ENCODE peak calls at places on chromosomes 3 and 15, in ten cellular contexts. One of them, this sample, is unnamed.

GRCh38 chr3:105473521-105474223 is 107.0 kb downstream of the ALCAM start:
- DNase-seq in stimulated activated CD8-positive, alpha-beta memory T cell treated with anti-CD3 and anti-CD28 coated beads, Interleukin-15, amount 100 ng/mL, for 24 hours: no peak
- DNase-seq in heart right ventricle: no peak
- DNase-seq in AG09319: peak
- DNase-seq in midbrain: peak
- DNase-seq in sigmoid colon: no peak
- DNase-seq in ACHN: peak
- DNase-seq in astrocyte of the spinal cord: peak
- DNase-seq in psoas muscle: no peak
- DNase-seq in GM12891: no peak
- DNase-seq in this sample: no peak

GRCh38 chr3:27279153-27279552 is 90.0 kb downstream of the NEK10 start:
- DNase-seq in stimulated activated CD8-positive, alpha-beta memory T cell treated with anti-CD3 and anti-CD28 coated beads, Interleukin-15, amount 100 ng/mL, for 24 hours: no peak
- DNase-seq in heart right ventricle: no peak
- DNase-seq in AG09319: no peak
- DNase-seq in midbrain: peak
- DNase-seq in sigmoid colon: no peak
- DNase-seq in ACHN: no peak
- DNase-seq in astrocyte of the spinal cord: peak
- DNase-seq in psoas muscle: no peak
- DNase-seq in GM12891: no peak
- DNase-seq in this sample: no peak

GRCh38 chr15:85611361-85611760 is 183.4 kb downstream of the KLHL25 start:
- DNase-seq in stimulated activated CD8-positive, alpha-beta memory T cell treated with anti-CD3 and anti-CD28 coated beads, Interleukin-15, amount 100 ng/mL, for 24 hours: no peak
- DNase-seq in heart right ventricle: no peak
- DNase-seq in AG09319: no peak
- DNase-seq in midbrain: no peak
- DNase-seq in sigmoid colon: no peak
- DNase-seq in ACHN: no peak
- DNase-seq in astrocyte of the spinal cord: no peak
- DNase-seq in psoas muscle: no peak
- DNase-seq in GM12891: no peak
- DNase-seq in this sample: no peak

GRCh38 chr15:61621146-61621545 is 392.0 kb upstream of the RORA start:
- DNase-seq in stimulated activated CD8-positive, alpha-beta memory T cell treated with anti-CD3 and anti-CD28 coated beads, Interleukin-15, amount 100 ng/mL, for 24 hours: no peak
- DNase-seq in heart right ventricle: no peak
- DNase-seq in AG09319: no peak
- DNase-seq in midbrain: peak
- DNase-seq in sigmoid colon: no peak
- DNase-seq in ACHN: peak
- DNase-seq in astrocyte of the spinal cord: no peak
- DNase-seq in psoas muscle: peak
- DNase-seq in GM12891: no peak
- DNase-seq in this sample: peak

GRCh38 chr3:52005571-52005986 is 9.9 kb upstream of the RPL29 start:
- DNase-seq in stimulated activated CD8-positive, alpha-beta memory T cell treated with anti-CD3 and anti-CD28 coated beads, Interleukin-15, amount 100 ng/mL, for 24 hours: no peak
- DNase-seq in heart right ventricle: peak
- DNase-seq in AG09319: peak
- DNase-seq in midbrain: no peak
- DNase-seq in sigmoid colon: no peak
- DNase-seq in ACHN: no peak
- DNase-seq in astrocyte of the spinal cord: peak
- DNase-seq in psoas muscle: peak
- DNase-seq in GM12891: no peak
- DNase-seq in this sample: no peak

GRCh38 chr3:16415911-16416310 is 97.6 kb downstream of the RFTN1 start:
- DNase-seq in stimulated activated CD8-positive, alpha-beta memory T cell treated with anti-CD3 and anti-CD28 coated beads, Interleukin-15, amount 100 ng/mL, for 24 hours: no peak
- DNase-seq in heart right ventricle: no peak
- DNase-seq in AG09319: no peak
- DNase-seq in midbrain: no peak
- DNase-seq in sigmoid colon: no peak
- DNase-seq in ACHN: peak
- DNase-seq in astrocyte of the spinal cord: peak
- DNase-seq in psoas muscle: no peak
- DNase-seq in GM12891: no peak
- DNase-seq in this sample: no peak

GRCh38 chr3:73060302-73060723 is 1.1 kb upstream of the EBLN2 start:
- DNase-seq in stimulated activated CD8-positive, alpha-beta memory T cell treated with anti-CD3 and anti-CD28 coated beads, Interleukin-15, amount 100 ng/mL, for 24 hours: no peak
- DNase-seq in heart right ventricle: no peak
- DNase-seq in AG09319: peak
- DNase-seq in midbrain: no peak
- DNase-seq in sigmoid colon: no peak
- DNase-seq in ACHN: no peak
- DNase-seq in astrocyte of the spinal cord: peak
- DNase-seq in psoas muscle: no peak
- DNase-seq in GM12891: no peak
- DNase-seq in this sample: no peak

GRCh38 chr3:5017953-5018531 is 38.8 kb downstream of the BHLHE40 start:
- DNase-seq in stimulated activated CD8-positive, alpha-beta memory T cell treated with anti-CD3 and anti-CD28 coated beads, Interleukin-15, amount 100 ng/mL, for 24 hours: no peak
- DNase-seq in heart right ventricle: peak
- DNase-seq in AG09319: peak
- DNase-seq in midbrain: peak
- DNase-seq in sigmoid colon: peak
- DNase-seq in ACHN: peak
- DNase-seq in astrocyte of the spinal cord: peak
- DNase-seq in psoas muscle: peak
- DNase-seq in GM12891: no peak
- DNase-seq in this sample: no peak

GRCh38 chr3:129599607-129600006 is 6.9 kb downstream of the PLXND1 start:
- DNase-seq in stimulated activated CD8-positive, alpha-beta memory T cell treated with anti-CD3 and anti-CD28 coated beads, Interleukin-15, amount 100 ng/mL, for 24 hours: no peak
- DNase-seq in heart right ventricle: peak
- DNase-seq in AG09319: no peak
- DNase-seq in midbrain: no peak
- DNase-seq in sigmoid colon: peak
- DNase-seq in ACHN: no peak
- DNase-seq in astrocyte of the spinal cord: peak
- DNase-seq in psoas muscle: peak
- DNase-seq in GM12891: no peak
- DNase-seq in this sample: no peak

GRCh38 chr15:49734831-49735508 is 114.1 kb downstream of the DTWD1 start:
- DNase-seq in stimulated activated CD8-positive, alpha-beta memory T cell treated with anti-CD3 and anti-CD28 coated beads, Interleukin-15, amount 100 ng/mL, for 24 hours: no peak
- DNase-seq in heart right ventricle: no peak
- DNase-seq in AG09319: no peak
- DNase-seq in midbrain: no peak
- DNase-seq in sigmoid colon: no peak
- DNase-seq in ACHN: no peak
- DNase-seq in astrocyte of the spinal cord: no peak
- DNase-seq in psoas muscle: no peak
- DNase-seq in GM12891: no peak
- DNase-seq in this sample: no peak

GRCh38 chr3:126064627-126065258 is 19.2 kb downstream of the SLC41A3 start:
- DNase-seq in stimulated activated CD8-positive, alpha-beta memory T cell treated with anti-CD3 and anti-CD28 coated beads, Interleukin-15, amount 100 ng/mL, for 24 hours: no peak
- DNase-seq in heart right ventricle: no peak
- DNase-seq in AG09319: no peak
- DNase-seq in midbrain: no peak
- DNase-seq in sigmoid colon: no peak
- DNase-seq in ACHN: no peak
- DNase-seq in astrocyte of the spinal cord: no peak
- DNase-seq in psoas muscle: no peak
- DNase-seq in GM12891: no peak
- DNase-seq in this sample: no peak

GRCh38 chr3:9930804-9931418 is 2.7 kb upstream of the CRELD1 start:
- DNase-seq in stimulated activated CD8-positive, alpha-beta memory T cell treated with anti-CD3 and anti-CD28 coated beads, Interleukin-15, amount 100 ng/mL, for 24 hours: no peak
- DNase-seq in heart right ventricle: no peak
- DNase-seq in AG09319: no peak
- DNase-seq in midbrain: no peak
- DNase-seq in sigmoid colon: no peak
- DNase-seq in ACHN: no peak
- DNase-seq in astrocyte of the spinal cord: no peak
- DNase-seq in psoas muscle: no peak
- DNase-seq in GM12891: no peak
- DNase-seq in this sample: no peak

GRCh38 chr3:87491843-87492242 is 215.5 kb upstream of the POU1F1 start:
- DNase-seq in stimulated activated CD8-positive, alpha-beta memory T cell treated with anti-CD3 and anti-CD28 coated beads, Interleukin-15, amount 100 ng/mL, for 24 hours: no peak
- DNase-seq in heart right ventricle: no peak
- DNase-seq in AG09319: no peak
- DNase-seq in midbrain: no peak
- DNase-seq in sigmoid colon: no peak
- DNase-seq in ACHN: no peak
- DNase-seq in astrocyte of the spinal cord: no peak
- DNase-seq in psoas muscle: no peak
- DNase-seq in GM12891: no peak
- DNase-seq in this sample: no peak

GRCh38 chr3:177338697-177339219 is 141.5 kb upstream of the TBL1XR1 start:
- DNase-seq in stimulated activated CD8-positive, alpha-beta memory T cell treated with anti-CD3 and anti-CD28 coated beads, Interleukin-15, amount 100 ng/mL, for 24 hours: no peak
- DNase-seq in heart right ventricle: no peak
- DNase-seq in AG09319: no peak
- DNase-seq in midbrain: peak
- DNase-seq in sigmoid colon: no peak
- DNase-seq in ACHN: no peak
- DNase-seq in astrocyte of the spinal cord: no peak
- DNase-seq in psoas muscle: no peak
- DNase-seq in GM12891: no peak
- DNase-seq in this sample: no peak

GRCh38 chr3:188754286-188754685 is 417.5 kb upstream of the TPRG1 start:
- DNase-seq in stimulated activated CD8-positive, alpha-beta memory T cell treated with anti-CD3 and anti-CD28 coated beads, Interleukin-15, amount 100 ng/mL, for 24 hours: no peak
- DNase-seq in heart right ventricle: no peak
- DNase-seq in AG09319: no peak
- DNase-seq in midbrain: no peak
- DNase-seq in sigmoid colon: no peak
- DNase-seq in ACHN: no peak
- DNase-seq in astrocyte of the spinal cord: no peak
- DNase-seq in psoas muscle: no peak
- DNase-seq in GM12891: no peak
- DNase-seq in this sample: no peak

GRCh38 chr3:52204337-52205073 is 6.5 kb downstream of the ALAS1 start:
- DNase-seq in stimulated activated CD8-positive, alpha-beta memory T cell treated with anti-CD3 and anti-CD28 coated beads, Interleukin-15, amount 100 ng/mL, for 24 hours: no peak
- DNase-seq in heart right ventricle: no peak
- DNase-seq in AG09319: no peak
- DNase-seq in midbrain: no peak
- DNase-seq in sigmoid colon: no peak
- DNase-seq in ACHN: no peak
- DNase-seq in astrocyte of the spinal cord: no peak
- DNase-seq in psoas muscle: no peak
- DNase-seq in GM12891: no peak
- DNase-seq in this sample: no peak

GRCh38 chr15:73851679-73852078 is 21.7 kb upstream of the TBC1D21 start:
- DNase-seq in stimulated activated CD8-positive, alpha-beta memory T cell treated with anti-CD3 and anti-CD28 coated beads, Interleukin-15, amount 100 ng/mL, for 24 hours: no peak
- DNase-seq in heart right ventricle: peak
- DNase-seq in AG09319: peak
- DNase-seq in midbrain: no peak
- DNase-seq in sigmoid colon: no peak
- DNase-seq in ACHN: peak
- DNase-seq in astrocyte of the spinal cord: peak
- DNase-seq in psoas muscle: no peak
- DNase-seq in GM12891: peak
- DNase-seq in this sample: no peak

GRCh38 chr3:144556392-144556791 is 584.8 kb downstream of the DIPK2A start:
- DNase-seq in stimulated activated CD8-positive, alpha-beta memory T cell treated with anti-CD3 and anti-CD28 coated beads, Interleukin-15, amount 100 ng/mL, for 24 hours: no peak
- DNase-seq in heart right ventricle: no peak
- DNase-seq in AG09319: no peak
- DNase-seq in midbrain: no peak
- DNase-seq in sigmoid colon: no peak
- DNase-seq in ACHN: no peak
- DNase-seq in astrocyte of the spinal cord: peak
- DNase-seq in psoas muscle: no peak
- DNase-seq in GM12891: peak
- DNase-seq in this sample: no peak

GRCh38 chr15:56782306-56782705 is 49.0 kb upstream of the ZNF280D start:
- DNase-seq in stimulated activated CD8-positive, alpha-beta memory T cell treated with anti-CD3 and anti-CD28 coated beads, Interleukin-15, amount 100 ng/mL, for 24 hours: no peak
- DNase-seq in heart right ventricle: no peak
- DNase-seq in AG09319: no peak
- DNase-seq in midbrain: no peak
- DNase-seq in sigmoid colon: no peak
- DNase-seq in ACHN: no peak
- DNase-seq in astrocyte of the spinal cord: no peak
- DNase-seq in psoas muscle: no peak
- DNase-seq in GM12891: no peak
- DNase-seq in this sample: no peak

GRCh38 chr3:7977245-7978103 is 524.1 kb upstream of the LMCD1 start:
- DNase-seq in stimulated activated CD8-positive, alpha-beta memory T cell treated with anti-CD3 and anti-CD28 coated beads, Interleukin-15, amount 100 ng/mL, for 24 hours: no peak
- DNase-seq in heart right ventricle: peak
- DNase-seq in AG09319: no peak
- DNase-seq in midbrain: peak
- DNase-seq in sigmoid colon: no peak
- DNase-seq in ACHN: peak
- DNase-seq in astrocyte of the spinal cord: peak
- DNase-seq in psoas muscle: no peak
- DNase-seq in GM12891: no peak
- DNase-seq in this sample: no peak

GRCh38 chr3:112818289-112818688 is 28.4 kb downstream of the CD200R1L start:
- DNase-seq in stimulated activated CD8-positive, alpha-beta memory T cell treated with anti-CD3 and anti-CD28 coated beads, Interleukin-15, amount 100 ng/mL, for 24 hours: no peak
- DNase-seq in heart right ventricle: no peak
- DNase-seq in AG09319: peak
- DNase-seq in midbrain: no peak
- DNase-seq in sigmoid colon: no peak
- DNase-seq in ACHN: no peak
- DNase-seq in astrocyte of the spinal cord: no peak
- DNase-seq in psoas muscle: no peak
- DNase-seq in GM12891: no peak
- DNase-seq in this sample: no peak

GRCh38 chr3:164539215-164539614 is 539.1 kb downstream of the SI start:
- DNase-seq in stimulated activated CD8-positive, alpha-beta memory T cell treated with anti-CD3 and anti-CD28 coated beads, Interleukin-15, amount 100 ng/mL, for 24 hours: no peak
- DNase-seq in heart right ventricle: no peak
- DNase-seq in AG09319: no peak
- DNase-seq in midbrain: no peak
- DNase-seq in sigmoid colon: no peak
- DNase-seq in ACHN: no peak
- DNase-seq in astrocyte of the spinal cord: no peak
- DNase-seq in psoas muscle: no peak
- DNase-seq in GM12891: no peak
- DNase-seq in this sample: no peak

GRCh38 chr3:136667081-136667480 is 85.1 kb downstream of the STAG1 start:
- DNase-seq in stimulated activated CD8-positive, alpha-beta memory T cell treated with anti-CD3 and anti-CD28 coated beads, Interleukin-15, amount 100 ng/mL, for 24 hours: no peak
- DNase-seq in heart right ventricle: no peak
- DNase-seq in AG09319: no peak
- DNase-seq in midbrain: no peak
- DNase-seq in sigmoid colon: no peak
- DNase-seq in ACHN: no peak
- DNase-seq in astrocyte of the spinal cord: no peak
- DNase-seq in psoas muscle: no peak
- DNase-seq in GM12891: no peak
- DNase-seq in this sample: no peak

GRCh38 chr3:43248194-43248593 is 38.1 kb upstream of the SNRK start:
- DNase-seq in stimulated activated CD8-positive, alpha-beta memory T cell treated with anti-CD3 and anti-CD28 coated beads, Interleukin-15, amount 100 ng/mL, for 24 hours: no peak
- DNase-seq in heart right ventricle: no peak
- DNase-seq in AG09319: no peak
- DNase-seq in midbrain: no peak
- DNase-seq in sigmoid colon: no peak
- DNase-seq in ACHN: no peak
- DNase-seq in astrocyte of the spinal cord: peak
- DNase-seq in psoas muscle: no peak
- DNase-seq in GM12891: no peak
- DNase-seq in this sample: no peak

GRCh38 chr3:112633757-112634156 is 7.2 kb downstream of the CCDC80 start:
- DNase-seq in stimulated activated CD8-positive, alpha-beta memory T cell treated with anti-CD3 and anti-CD28 coated beads, Interleukin-15, amount 100 ng/mL, for 24 hours: no peak
- DNase-seq in heart right ventricle: no peak
- DNase-seq in AG09319: no peak
- DNase-seq in midbrain: no peak
- DNase-seq in sigmoid colon: no peak
- DNase-seq in ACHN: no peak
- DNase-seq in astrocyte of the spinal cord: no peak
- DNase-seq in psoas muscle: no peak
- DNase-seq in GM12891: no peak
- DNase-seq in this sample: peak

GRCh38 chr3:57076422-57076951 is 16.0 kb downstream of the SPATA12 start:
- DNase-seq in stimulated activated CD8-positive, alpha-beta memory T cell treated with anti-CD3 and anti-CD28 coated beads, Interleukin-15, amount 100 ng/mL, for 24 hours: no peak
- DNase-seq in heart right ventricle: no peak
- DNase-seq in AG09319: no peak
- DNase-seq in midbrain: no peak
- DNase-seq in sigmoid colon: no peak
- DNase-seq in ACHN: no peak
- DNase-seq in astrocyte of the spinal cord: no peak
- DNase-seq in psoas muscle: no peak
- DNase-seq in GM12891: no peak
- DNase-seq in this sample: no peak

GRCh38 chr3:146222204-146223046 is 28.5 kb downstream of the PLSCR4 start:
- DNase-seq in stimulated activated CD8-positive, alpha-beta memory T cell treated with anti-CD3 and anti-CD28 coated beads, Interleukin-15, amount 100 ng/mL, for 24 hours: no peak
- DNase-seq in heart right ventricle: no peak
- DNase-seq in AG09319: no peak
- DNase-seq in midbrain: no peak
- DNase-seq in sigmoid colon: no peak
- DNase-seq in ACHN: no peak
- DNase-seq in astrocyte of the spinal cord: peak
- DNase-seq in psoas muscle: no peak
- DNase-seq in GM12891: no peak
- DNase-seq in this sample: no peak

GRCh38 chr15:94004697-94005096 is 226.7 kb upstream of the MCTP2 start:
- DNase-seq in stimulated activated CD8-positive, alpha-beta memory T cell treated with anti-CD3 and anti-CD28 coated beads, Interleukin-15, amount 100 ng/mL, for 24 hours: no peak
- DNase-seq in heart right ventricle: peak
- DNase-seq in AG09319: no peak
- DNase-seq in midbrain: no peak
- DNase-seq in sigmoid colon: peak
- DNase-seq in ACHN: no peak
- DNase-seq in astrocyte of the spinal cord: no peak
- DNase-seq in psoas muscle: peak
- DNase-seq in GM12891: no peak
- DNase-seq in this sample: no peak